ENCODE peak calls at places on chromosomes 1 and 21, in five cellular contexts. One of them, this sample, is unnamed.

GRCh38 chr1:201022824-201023516 is 544 bp downstream of the KIF21B start:
- DNase-seq in CD4-positive, alpha-beta T cell: peak; percentile 38
- DNase-seq in foreskin fibroblast: no peak
- DNase-seq in HCT116: no peak
- DNase-seq in OCI-LY7: peak; percentile 70
- DNase-seq in this sample: no peak

GRCh38 chr1:107964397-107965111 is 426 bp downstream of the VAV3 start:
- DNase-seq in CD4-positive, alpha-beta T cell: no peak
- DNase-seq in foreskin fibroblast: no peak
- DNase-seq in HCT116: no peak
- DNase-seq in OCI-LY7: peak; percentile 46
- DNase-seq in this sample: no peak

GRCh38 chr21:7917729-7918128 is 2603.7 kb upstream of the TPTE start:
- DNase-seq in CD4-positive, alpha-beta T cell: no peak
- DNase-seq in foreskin fibroblast: peak; percentile 7
- DNase-seq in HCT116: no peak
- DNase-seq in OCI-LY7: no peak
- DNase-seq in this sample: no peak

GRCh38 chr1:15667362-15667761 is 16.8 kb upstream of the PLEKHM2 start:
- DNase-seq in CD4-positive, alpha-beta T cell: no peak
- DNase-seq in foreskin fibroblast: no peak
- DNase-seq in HCT116: no peak
- DNase-seq in OCI-LY7: no peak
- DNase-seq in this sample: no peak

GRCh38 chr1:79264285-79264684 is 257.8 kb upstream of the ADGRL4 start:
- DNase-seq in CD4-positive, alpha-beta T cell: no peak
- DNase-seq in foreskin fibroblast: peak; percentile 30
- DNase-seq in HCT116: no peak
- DNase-seq in OCI-LY7: no peak
- DNase-seq in this sample: no peak

GRCh38 chr1:213326666-213327317 is 275.8 kb downstream of the RPS6KC1 start:
- DNase-seq in CD4-positive, alpha-beta T cell: no peak
- DNase-seq in foreskin fibroblast: peak; percentile 75
- DNase-seq in HCT116: no peak
- DNase-seq in OCI-LY7: no peak
- DNase-seq in this sample: no peak

GRCh38 chr1:245263701-245264100 is 108.9 kb downstream of the KIF26B start:
- DNase-seq in CD4-positive, alpha-beta T cell: no peak
- DNase-seq in foreskin fibroblast: peak; percentile 2
- DNase-seq in HCT116: no peak
- DNase-seq in OCI-LY7: no peak
- DNase-seq in this sample: no peak

GRCh38 chr1:207831517-207832327 is 79.2 kb downstream of the CD34 start:
- DNase-seq in CD4-positive, alpha-beta T cell: no peak
- DNase-seq in foreskin fibroblast: no peak
- DNase-seq in HCT116: no peak
- DNase-seq in OCI-LY7: no peak
- DNase-seq in this sample: no peak

GRCh38 chr1:111620412-111620971 is 903 bp downstream of the RAP1A start:
- DNase-seq in CD4-positive, alpha-beta T cell: no peak
- DNase-seq in foreskin fibroblast: peak; percentile 30
- DNase-seq in HCT116: no peak
- DNase-seq in OCI-LY7: peak; percentile 46
- DNase-seq in this sample: no peak

GRCh38 chr1:65230741-65231439 is 78.5 kb upstream of the DNAJC6 start:
- DNase-seq in CD4-positive, alpha-beta T cell: no peak
- DNase-seq in foreskin fibroblast: no peak
- DNase-seq in HCT116: no peak
- DNase-seq in OCI-LY7: no peak
- DNase-seq in this sample: no peak

GRCh38 chr1:76257823-76258222 is 183.3 kb downstream of the ST6GALNAC3 start:
- DNase-seq in CD4-positive, alpha-beta T cell: no peak
- DNase-seq in foreskin fibroblast: no peak
- DNase-seq in HCT116: no peak
- DNase-seq in OCI-LY7: no peak
- DNase-seq in this sample: no peak

GRCh38 chr1:228697209-228698016 is 37.9 kb upstream of the RHOU start:
- DNase-seq in CD4-positive, alpha-beta T cell: no peak
- DNase-seq in foreskin fibroblast: peak; percentile 87
- DNase-seq in HCT116: no peak
- DNase-seq in OCI-LY7: no peak
- DNase-seq in this sample: peak; percentile 36

GRCh38 chr1:111990026-111990877 is 784 bp upstream of the KCND3 start:
- DNase-seq in CD4-positive, alpha-beta T cell: no peak
- DNase-seq in foreskin fibroblast: peak; percentile 35
- DNase-seq in HCT116: no peak
- DNase-seq in OCI-LY7: no peak
- DNase-seq in this sample: peak; percentile 47

GRCh38 chr1:69662321-69662720 is 94.6 kb downstream of the LRRC7 start:
- DNase-seq in CD4-positive, alpha-beta T cell: no peak
- DNase-seq in foreskin fibroblast: no peak
- DNase-seq in HCT116: no peak
- DNase-seq in OCI-LY7: no peak
- DNase-seq in this sample: no peak

GRCh38 chr1:9835758-9836631 is 12.2 kb upstream of the CLSTN1 start:
- DNase-seq in CD4-positive, alpha-beta T cell: no peak
- DNase-seq in foreskin fibroblast: peak; percentile 49
- DNase-seq in HCT116: no peak
- DNase-seq in OCI-LY7: no peak
- DNase-seq in this sample: no peak

GRCh38 chr1:199297174-199297573 is 658.3 kb downstream of the PTPRC start:
- DNase-seq in CD4-positive, alpha-beta T cell: no peak
- DNase-seq in foreskin fibroblast: no peak
- DNase-seq in HCT116: no peak
- DNase-seq in OCI-LY7: no peak
- DNase-seq in this sample: no peak

GRCh38 chr1:22408180-22408579 is 43.5 kb upstream of the ZBTB40 start:
- DNase-seq in CD4-positive, alpha-beta T cell: no peak
- DNase-seq in foreskin fibroblast: no peak
- DNase-seq in HCT116: no peak
- DNase-seq in OCI-LY7: no peak
- DNase-seq in this sample: no peak

GRCh38 chr1:159015440-159015909 is 5.8 kb downstream of the IFI16 start:
- DNase-seq in CD4-positive, alpha-beta T cell: peak; percentile 53
- DNase-seq in foreskin fibroblast: peak; percentile 93
- DNase-seq in HCT116: no peak
- DNase-seq in OCI-LY7: peak; percentile 91
- DNase-seq in this sample: no peak

DNA sequence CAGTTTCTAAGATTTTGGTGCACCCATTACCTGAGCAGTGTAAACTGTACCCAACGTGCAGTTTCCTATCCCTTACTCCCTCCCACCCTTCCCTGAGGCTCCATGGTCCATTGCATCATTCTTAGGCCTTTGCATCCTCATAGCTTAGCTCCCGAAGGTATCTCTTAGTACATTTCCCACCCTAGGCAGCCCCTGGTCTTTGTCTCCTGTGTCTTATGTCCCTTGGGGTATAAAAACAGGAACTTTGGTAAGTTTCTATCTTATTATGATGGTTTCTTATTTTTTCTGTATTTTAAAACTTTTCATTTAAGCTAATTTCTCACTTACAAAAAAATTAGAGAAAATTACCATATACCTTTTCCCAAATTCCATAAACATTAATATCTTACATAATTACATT is 78.1 kb downstream of the URB2 start:
- DNase-seq in CD4-positive, alpha-beta T cell: no peak
- DNase-seq in foreskin fibroblast: no peak
- DNase-seq in HCT116: no peak
- DNase-seq in OCI-LY7: no peak
- DNase-seq in this sample: no peak
- TF ChIP-seq CTCF in CD4-positive, alpha-beta T cell: no peak
- TF ChIP-seq CTCF in foreskin fibroblast: no peak
- TF ChIP-seq CTCF in HCT116: no peak
- TF ChIP-seq CTCF in OCI-LY7: no peak
- TF ChIP-seq CTCF in this sample: no peak

DNA sequence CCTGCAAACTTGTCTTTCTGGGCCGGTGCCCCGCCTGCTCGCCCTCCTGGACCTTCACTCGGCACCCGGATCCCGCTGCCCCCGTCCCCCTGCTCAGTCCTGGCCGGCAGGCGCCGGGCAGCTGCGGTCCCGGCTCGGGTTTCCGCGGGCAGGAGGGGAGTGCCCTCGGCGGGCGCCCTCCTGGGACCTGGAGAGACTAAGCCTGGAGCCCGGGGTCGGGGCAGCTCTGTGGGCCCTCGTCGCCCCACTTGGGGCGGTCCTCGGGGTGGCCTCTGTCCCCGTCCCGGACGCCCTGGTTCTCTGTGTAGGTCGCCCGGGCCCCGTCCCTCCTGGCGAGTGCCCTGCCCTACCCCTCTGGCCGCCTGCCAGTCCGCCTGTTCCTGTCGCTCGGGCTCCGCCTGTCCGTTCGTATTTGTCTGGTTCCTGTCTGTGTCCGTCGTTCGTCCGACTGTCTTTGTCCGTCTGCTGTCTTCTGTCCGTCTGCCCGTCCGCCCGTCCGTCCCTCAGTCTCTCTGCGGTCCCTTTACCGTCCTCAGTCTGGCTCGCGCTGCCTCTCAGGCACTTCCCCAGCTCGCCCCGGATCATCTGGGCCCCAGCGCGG is 492 bp downstream of the SERINC2 start:
- DNase-seq in CD4-positive, alpha-beta T cell: peak; percentile 20
- DNase-seq in foreskin fibroblast: peak; percentile 88
- DNase-seq in HCT116: no peak
- DNase-seq in OCI-LY7: no peak
- DNase-seq in this sample: peak; percentile 75
- TF ChIP-seq CTCF in CD4-positive, alpha-beta T cell: no peak
- TF ChIP-seq CTCF in foreskin fibroblast: no peak
- TF ChIP-seq CTCF in HCT116: no peak
- TF ChIP-seq CTCF in OCI-LY7: no peak
- TF ChIP-seq CTCF in this sample: no peak

GRCh38 chr1:152015766-152016165 is 21.0 kb downstream of the S100A11 start:
- DNase-seq in CD4-positive, alpha-beta T cell: no peak
- DNase-seq in foreskin fibroblast: no peak
- DNase-seq in HCT116: no peak
- DNase-seq in OCI-LY7: no peak
- DNase-seq in this sample: no peak

GRCh38 chr1:152014943-152015342 is 21.3 kb upstream of the S100A10 start:
- DNase-seq in CD4-positive, alpha-beta T cell: no peak
- DNase-seq in foreskin fibroblast: no peak
- DNase-seq in HCT116: no peak
- DNase-seq in OCI-LY7: no peak
- DNase-seq in this sample: no peak

GRCh38 chr1:152022521-152022920 is 14.3 kb downstream of the S100A11 start:
- DNase-seq in CD4-positive, alpha-beta T cell: no peak
- DNase-seq in foreskin fibroblast: no peak
- DNase-seq in HCT116: no peak
- DNase-seq in OCI-LY7: no peak
- DNase-seq in this sample: no peak

GRCh38 chr1:152021557-152021956 is 15.2 kb downstream of the S100A11 start:
- DNase-seq in CD4-positive, alpha-beta T cell: no peak
- DNase-seq in foreskin fibroblast: no peak
- DNase-seq in HCT116: no peak
- DNase-seq in OCI-LY7: no peak
- DNase-seq in this sample: no peak

DNA sequence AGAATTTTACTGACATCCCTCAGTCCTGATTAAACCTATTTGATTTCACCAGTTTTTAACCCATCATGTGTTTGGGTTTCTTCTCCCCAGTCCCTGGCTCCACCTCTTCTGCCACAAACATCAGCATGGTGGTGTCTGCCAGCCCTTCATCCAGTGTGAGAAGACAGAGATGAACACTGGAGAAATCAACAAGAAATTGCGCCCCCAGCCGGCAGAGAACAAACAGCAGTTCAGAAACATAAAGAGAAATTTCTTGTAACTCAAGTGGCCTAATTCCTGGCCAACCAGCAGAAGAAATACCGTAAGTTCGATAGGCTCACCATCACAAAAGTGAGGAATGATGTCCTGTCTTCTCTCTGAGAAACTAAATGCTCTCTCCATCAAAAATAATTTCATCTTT is 18.3 kb downstream of the S100A11 start:
- DNase-seq in CD4-positive, alpha-beta T cell: no peak
- DNase-seq in foreskin fibroblast: peak; percentile 67
- DNase-seq in HCT116: no peak
- DNase-seq in OCI-LY7: no peak
- DNase-seq in this sample: no peak
- TF ChIP-seq CTCF in CD4-positive, alpha-beta T cell: no peak
- TF ChIP-seq CTCF in foreskin fibroblast: peak; percentile 32
- TF ChIP-seq CTCF in HCT116: peak; percentile 73
- TF ChIP-seq CTCF in OCI-LY7: peak; percentile 67
- TF ChIP-seq CTCF in this sample: no peak

DNA sequence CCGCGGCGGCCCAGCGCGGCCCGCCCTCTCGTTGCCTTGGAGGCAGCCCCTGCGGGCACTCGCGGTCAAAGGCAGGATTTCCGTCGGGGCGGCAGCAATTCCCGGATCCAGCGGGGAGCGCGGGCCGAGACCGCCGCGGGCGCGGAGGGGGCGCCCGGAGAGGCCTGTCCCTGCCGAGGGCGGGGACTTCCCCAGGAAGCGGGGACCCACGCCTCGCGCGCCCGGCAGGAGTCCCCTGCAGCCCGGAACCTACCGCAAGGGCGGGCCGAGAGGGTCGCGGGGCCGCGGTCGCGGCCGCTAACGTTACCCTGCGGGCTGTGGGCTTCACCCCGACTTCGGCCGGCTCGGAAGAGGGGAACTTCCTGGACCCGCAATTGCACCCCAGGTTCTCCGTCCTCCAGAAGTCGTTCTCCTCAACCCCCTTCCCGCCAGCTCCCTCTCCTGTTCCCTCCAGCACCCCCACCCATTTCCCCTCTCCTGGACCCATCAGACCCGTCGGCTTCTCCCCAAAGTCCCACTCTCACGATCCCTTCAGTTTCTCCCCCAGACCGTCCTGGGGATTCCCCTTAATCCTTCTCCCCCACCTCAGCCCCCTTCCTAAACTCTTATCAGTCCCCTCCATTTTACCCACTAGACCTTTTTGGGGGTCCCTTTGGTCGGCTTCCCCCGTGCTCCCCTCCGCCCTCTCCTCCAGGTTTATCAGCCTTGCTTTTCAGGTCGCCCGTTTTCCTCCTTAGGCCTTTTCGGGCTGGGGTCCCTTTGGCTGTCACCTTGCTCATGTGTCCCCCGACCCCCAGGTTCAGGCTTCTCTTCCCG is 611 bp downstream of the FGR start:
- DNase-seq in CD4-positive, alpha-beta T cell: no peak
- DNase-seq in foreskin fibroblast: peak; percentile 52
- DNase-seq in HCT116: no peak
- DNase-seq in OCI-LY7: no peak
- DNase-seq in this sample: peak; percentile 61
- TF ChIP-seq CTCF in CD4-positive, alpha-beta T cell: no peak
- TF ChIP-seq CTCF in foreskin fibroblast: no peak
- TF ChIP-seq CTCF in HCT116: no peak
- TF ChIP-seq CTCF in OCI-LY7: no peak
- TF ChIP-seq CTCF in this sample: no peak

GRCh38 chr1:117008675-117009074 is 7.1 kb downstream of the CD101 start:
- DNase-seq in CD4-positive, alpha-beta T cell: no peak
- DNase-seq in foreskin fibroblast: no peak
- DNase-seq in HCT116: no peak
- DNase-seq in OCI-LY7: no peak
- DNase-seq in this sample: no peak
- TF ChIP-seq CTCF in CD4-positive, alpha-beta T cell: no peak
- TF ChIP-seq CTCF in foreskin fibroblast: no peak
- TF ChIP-seq CTCF in HCT116: no peak
- TF ChIP-seq CTCF in OCI-LY7: no peak
- TF ChIP-seq CTCF in this sample: no peak

GRCh38 chr1:168687796-168688195 is 41.2 kb downstream of the DPT start:
- DNase-seq in CD4-positive, alpha-beta T cell: no peak
- DNase-seq in foreskin fibroblast: no peak
- DNase-seq in HCT116: no peak
- DNase-seq in OCI-LY7: no peak
- DNase-seq in this sample: no peak
- TF ChIP-seq CTCF in CD4-positive, alpha-beta T cell: no peak
- TF ChIP-seq CTCF in foreskin fibroblast: no peak
- TF ChIP-seq CTCF in HCT116: peak; percentile 24
- TF ChIP-seq CTCF in OCI-LY7: no peak
- TF ChIP-seq CTCF in this sample: no peak

This sample was measured in mesothelial cell of epicardium.